ENCODE peak calls at places on chromosomes 13 and 19, in nine cellular contexts. J is upper lobe of left lung, C is A549, E is stomach, H is sigmoid colon, U is H1, Z is K562, L is tibial nerve, Y is SK-N-SH. S is an unnamed sample.

GRCh38 chr19:30376826-30377425 is 4.7 kb downstream of the ZNF536 start:
- DNase-seq in J (peak; percentile 9), C (no peak), E (peak; percentile 22), H (peak; percentile 28), U (no peak), Z (no peak), L (no peak), Y (no peak), S (no peak)

GRCh38 chr13:25574437-25575426 is 203.0 kb downstream of the ATP8A2 start:
- DNase-seq in J (peak; percentile 60), C (peak; percentile 25), E (peak; percentile 81), H (peak; percentile 79), U (peak; percentile 89), Z (peak; percentile 52), L (peak; percentile 94), Y (peak; percentile 61), S (peak; percentile 79)

GRCh38 chr13:51152713-51153112 is 41.6 kb upstream of the C13orf42 start:
- DNase-seq in J (no peak), C (no peak), E (no peak), H (no peak), U (peak; percentile 42), Z (no peak), L (no peak), Y (no peak), S (no peak)

GRCh38 chr13:53781941-53782340 is 753.3 kb downstream of the OLFM4 start:
- DNase-seq in J (no peak), C (no peak), E (no peak), H (no peak), U (no peak), Z (no peak), L (no peak), Y (no peak), S (no peak)

GRCh38 chr13:79837741-79838450 is 356.9 kb downstream of the NDFIP2 start:
- DNase-seq in J (no peak), C (no peak), E (no peak), H (no peak), U (no peak), Z (no peak), L (no peak), Y (no peak), S (no peak)

GRCh38 chr13:75959861-75960481 is 323.8 kb downstream of the LMO7 start:
- DNase-seq in J (no peak), C (no peak), E (no peak), H (no peak), U (no peak), Z (no peak), L (no peak), Y (no peak), S (no peak)

GRCh38 chr19:14363203-14364097 is 17.8 kb upstream of the ADGRE5 start:
- DNase-seq in J (peak; percentile 88), C (peak; percentile 52), E (peak; percentile 50), H (peak; percentile 88), U (peak; percentile 88), Z (peak; percentile 89), L (no peak), Y (peak; percentile 58), S (peak; percentile 75)

GRCh38 chr19:16814526-16815100 is 14.6 kb upstream of the SIN3B start:
- DNase-seq in J (no peak), C (no peak), E (no peak), H (no peak), U (no peak), Z (no peak), L (no peak), Y (no peak), S (no peak)

GRCh38 chr13:112444001-112444311 is 67.8 kb downstream of the SPACA7 start:
- DNase-seq in J (peak; percentile 59), C (peak; percentile 38), E (peak; percentile 75), H (peak; percentile 76), U (peak; percentile 98), Z (peak; percentile 70), L (peak; percentile 55), Y (peak; percentile 88), S (peak; percentile 71)

GRCh38 chr19:56350416-56351045 is 35.9 kb upstream of the ZSCAN5A start:
- DNase-seq in J (peak; percentile 25), C (peak; percentile 11), E (peak; percentile 39), H (no peak), U (peak; percentile 52), Z (peak; percentile 52), L (peak; percentile 74), Y (peak; percentile 55), S (peak; percentile 29)

GRCh38 chr19:54470991-54471782 is 1.9 kb downstream of the CDC42EP5 start:
- DNase-seq in J (peak; percentile 31), C (no peak), E (peak; percentile 62), H (peak; percentile 78), U (peak; percentile 60), Z (no peak), L (peak; percentile 37), Y (no peak), S (peak; percentile 62)

GRCh38 chr19:49073514-49074378 is 1.2 kb upstream of the KCNA7 start:
- DNase-seq in J (no peak), C (peak; percentile 65), E (no peak), H (no peak), U (peak; percentile 60), Z (peak; percentile 79), L (no peak), Y (peak; percentile 50), S (no peak)

GRCh38 chr13:100356889-100357288 is 231.7 kb downstream of the GGACT start:
- DNase-seq in J (no peak), C (no peak), E (no peak), H (no peak), U (no peak), Z (no peak), L (no peak), Y (no peak), S (no peak)

GRCh38 chr13:39588384-39588783 is 14.6 kb downstream of the LHFPL6 start:
- DNase-seq in J (no peak), C (no peak), E (no peak), H (no peak), U (no peak), Z (no peak), L (no peak), Y (no peak), S (no peak)

DNA sequence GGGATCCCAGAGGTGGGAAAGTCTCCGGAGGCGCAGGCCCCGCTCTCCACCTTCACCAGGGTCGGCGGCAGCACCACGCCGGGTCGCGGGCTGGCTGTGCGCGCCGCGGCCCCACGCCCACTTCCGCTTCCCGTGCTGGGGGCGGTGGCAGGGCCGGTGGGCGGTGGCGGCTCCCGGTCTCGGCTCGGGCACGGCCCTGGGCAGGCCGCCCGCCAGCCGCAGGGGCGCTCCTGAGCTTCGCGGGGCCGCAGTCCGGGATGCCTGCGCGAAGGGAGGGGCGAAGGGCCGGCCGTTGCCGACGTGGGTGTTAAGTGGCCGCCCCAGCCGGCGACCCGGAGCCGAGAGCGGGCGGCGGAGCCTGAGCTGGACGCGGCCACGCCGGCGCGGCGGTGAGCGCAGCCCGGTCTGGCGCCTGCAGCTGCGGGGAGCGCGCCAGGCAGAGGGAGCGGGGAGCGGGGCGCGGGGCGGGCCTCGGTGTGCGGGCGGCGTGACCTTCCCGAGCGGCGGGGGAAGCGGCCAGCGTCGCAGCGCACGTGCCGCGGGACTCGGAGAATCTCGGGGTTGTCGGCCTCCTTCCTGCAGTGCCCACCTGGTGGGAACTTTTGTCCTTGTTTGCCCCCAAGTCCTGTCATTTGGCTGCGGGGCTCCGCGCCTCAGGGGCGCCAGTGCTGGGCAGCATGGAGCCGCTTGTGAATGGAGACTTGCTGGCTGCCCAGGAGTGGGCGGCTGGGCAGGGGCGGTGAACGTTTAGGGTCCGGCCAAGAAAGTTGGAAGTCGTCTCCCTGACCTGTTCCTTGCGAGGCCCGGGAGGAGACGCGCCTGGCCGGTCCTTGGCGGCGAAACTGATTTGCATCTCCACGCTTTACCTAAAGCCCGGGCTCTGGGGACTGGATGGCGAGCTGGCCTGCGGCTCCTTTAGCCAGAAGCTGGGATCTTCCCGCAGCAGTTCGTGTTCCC is at the start of gene SLC25A15:
- DNase-seq in J (peak; percentile 85), C (peak; percentile 58), E (peak; percentile 87), H (peak; percentile 80), U (peak; percentile 81), Z (peak; percentile 80), L (no peak), Y (peak; percentile 97), S (peak; percentile 88)
- TF ChIP-seq CTCF in J (peak; percentile 82), C (peak; percentile 38), E (peak; percentile 15), H (no peak), U (no peak), Z (peak; percentile 47), L (peak; percentile 55), Y (no peak), S (no peak)

DNA sequence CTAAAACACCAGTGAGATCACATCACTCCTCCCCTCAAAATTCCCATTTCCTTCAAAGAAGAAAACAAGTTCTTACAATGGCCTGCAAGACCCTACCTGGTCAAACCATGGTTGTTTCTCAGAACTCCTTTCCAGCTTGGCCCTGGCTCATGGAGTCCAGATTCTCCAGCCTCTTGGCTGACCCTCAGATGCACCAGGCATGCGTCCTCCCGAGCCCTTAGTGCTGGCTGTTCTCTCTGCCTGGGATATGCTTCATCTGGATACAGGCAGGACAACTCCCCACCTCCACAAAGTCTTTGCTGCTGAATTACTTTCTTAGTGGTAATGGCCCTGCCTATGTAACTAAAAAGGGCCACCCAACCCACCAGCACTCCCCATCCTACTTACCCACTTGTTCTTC is 94.3 kb downstream of the MBNL2 start:
- DNase-seq in J (no peak), C (no peak), E (no peak), H (no peak), U (no peak), Z (no peak), L (no peak), Y (no peak), S (no peak)
- H3K4me1 ChIP-seq in J (peaks cover 33% of the 10 kb centered on the region), C (peaks cover 12% of the 10 kb centered on the region), E (peaks cover 9% of the 10 kb centered on the region), H (peaks cover 50% of the 10 kb centered on the region), U (peaks cover 2% of the 10 kb centered on the region), Z (no peaks in the 10 kb centered on the region), L (peaks cover 13% of the 10 kb centered on the region), Y (no peaks in the 10 kb centered on the region), S (peaks cover 23% of the 10 kb centered on the region)

DNA sequence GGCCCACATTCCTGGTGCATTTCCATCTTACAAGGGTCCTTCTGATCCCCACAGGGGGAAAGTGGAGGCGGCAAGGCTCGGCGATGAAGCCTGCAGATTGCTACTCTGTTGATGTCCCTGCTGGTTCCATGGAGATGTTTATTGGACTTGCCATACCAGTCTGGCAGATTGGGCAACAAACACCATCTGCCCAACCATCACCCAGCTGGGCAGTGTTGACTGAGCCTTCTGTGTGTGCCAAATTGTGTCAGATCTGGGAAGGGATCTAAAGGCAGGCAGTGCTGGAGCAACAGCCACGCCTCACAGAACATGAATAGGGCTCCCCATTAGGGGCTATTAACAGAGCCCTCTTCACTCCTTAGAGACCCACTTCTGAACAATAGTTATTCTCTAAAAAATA is 35.0 kb downstream of the FLT1 start:
- DNase-seq in J (no peak), C (no peak), E (no peak), H (no peak), U (no peak), Z (no peak), L (no peak), Y (no peak), S (no peak)
- TF ChIP-seq EP300 in J (no peak), C (no peak), E (no peak), H (no peak), U (no peak), Z (no peak), L (no peak), Y (no peak), S (no peak)

GRCh38 chr13:64817721-64818120 is 2412.4 kb downstream of the PCDH9 start:
- DNase-seq in J (no peak), C (no peak), E (no peak), H (no peak), U (no peak), Z (no peak), L (no peak), Y (no peak), S (no peak)

DNA sequence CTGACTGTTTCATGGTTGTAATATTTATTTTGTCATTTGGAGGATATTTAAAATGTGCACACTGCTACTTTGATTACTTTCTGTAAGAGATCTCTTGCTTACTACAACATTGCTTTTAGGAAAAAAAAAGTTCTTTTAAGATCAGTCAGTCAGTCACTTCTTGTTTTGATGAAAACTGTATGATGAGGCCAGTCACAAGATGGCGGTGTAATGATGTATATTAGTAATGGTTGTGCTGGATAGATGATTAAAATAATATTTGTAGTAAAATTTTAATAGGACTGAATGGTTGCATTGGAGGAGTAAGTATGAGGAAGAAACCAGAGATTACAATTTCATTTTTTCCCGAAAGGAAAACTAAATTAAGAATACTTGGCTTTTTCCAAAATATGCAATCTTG is 2411.1 kb downstream of the PCDH9 start:
- DNase-seq in J (no peak), C (no peak), E (no peak), H (no peak), U (no peak), Z (no peak), L (no peak), Y (no peak), S (no peak)
- TF ChIP-seq CTCF in J (no peak), C (no peak), E (no peak), H (no peak), U (no peak), Z (no peak), L (no peak), Y (peak; percentile 36), S (no peak)